ENCODE peak calls at places on chromosomes 6 and 20, in seven cellular contexts. X is esophagus squamous epithelium, V is Peyer's patch, G is uterus, A is testis, Z is tibial nerve, M is HCT116. R is an unnamed sample.

GRCh38 chr20:32642257-32643046 is 31.3 kb downstream of the C20orf203 start:
- DNase-seq in X (no peak), V (no peak), G (no peak), A (peak), Z (no peak), M (no peak), R (peak)

GRCh38 chr20:2421247-2421646 is 40.5 kb downstream of the TGM6 start:
- DNase-seq in X (no peak), V (no peak), G (no peak), A (no peak), Z (no peak), M (peak), R (no peak)

GRCh38 chr6:66558189-66558588 is 851.2 kb upstream of the EYS start:
- DNase-seq in X (no peak), V (no peak), G (no peak), A (peak), Z (no peak), M (no peak), R (no peak)

GRCh38 chr20:23631981-23632710 is 5.6 kb downstream of the CST3 start:
- DNase-seq in X (no peak), V (no peak), G (no peak), A (no peak), Z (no peak), M (no peak), R (no peak)

GRCh38 chr20:41524980-41525613 is 93.1 kb downstream of the CHD6 start:
- DNase-seq in X (no peak), V (no peak), G (peak), A (peak), Z (peak), M (no peak), R (no peak)

GRCh38 chr20:59087829-59088433 is 45.3 kb upstream of the PRELID3B start:
- DNase-seq in X (peak), V (peak), G (peak), A (peak), Z (peak), M (peak), R (peak)

GRCh38 chr6:156780117-156780641 is 3.0 kb downstream of the ARID1B start:
- DNase-seq in X (no peak), V (peak), G (peak), A (peak), Z (peak), M (peak), R (peak)

GRCh38 chr20:59778615-59779200 is 154.7 kb downstream of the SYCP2 start:
- DNase-seq in X (no peak), V (no peak), G (no peak), A (no peak), Z (no peak), M (no peak), R (no peak)

GRCh38 chr6:130513770-130514169 is 148.0 kb downstream of the TMEM200A start:
- DNase-seq in X (no peak), V (peak), G (no peak), A (peak), Z (peak), M (no peak), R (no peak)

GRCh38 chr6:126664271-126664670 is 324.4 kb downstream of the CENPW start:
- DNase-seq in X (no peak), V (no peak), G (no peak), A (no peak), Z (no peak), M (no peak), R (no peak)

GRCh38 chr6:38192486-38192885 is 373.0 kb downstream of the ZFAND3 start:
- DNase-seq in X (no peak), V (no peak), G (no peak), A (no peak), Z (no peak), M (no peak), R (no peak)

GRCh38 chr20:17612975-17613327 is 43.1 kb downstream of the DSTN start:
- DNase-seq in X (no peak), V (no peak), G (no peak), A (no peak), Z (no peak), M (no peak), R (no peak)

GRCh38 chr6:845581-845980 is 152.6 kb upstream of the EXOC2 start:
- DNase-seq in X (no peak), V (no peak), G (no peak), A (peak), Z (no peak), M (no peak), R (no peak)

GRCh38 chr6:130119211-130119610 is 100.8 kb downstream of the L3MBTL3 start:
- DNase-seq in X (no peak), V (no peak), G (no peak), A (no peak), Z (no peak), M (no peak), R (no peak)

GRCh38 chr6:32163559-32164258 is 686 bp upstream of the EGFL8 start:
- DNase-seq in X (no peak), V (no peak), G (no peak), A (no peak), Z (no peak), M (no peak), R (no peak)

DNA sequence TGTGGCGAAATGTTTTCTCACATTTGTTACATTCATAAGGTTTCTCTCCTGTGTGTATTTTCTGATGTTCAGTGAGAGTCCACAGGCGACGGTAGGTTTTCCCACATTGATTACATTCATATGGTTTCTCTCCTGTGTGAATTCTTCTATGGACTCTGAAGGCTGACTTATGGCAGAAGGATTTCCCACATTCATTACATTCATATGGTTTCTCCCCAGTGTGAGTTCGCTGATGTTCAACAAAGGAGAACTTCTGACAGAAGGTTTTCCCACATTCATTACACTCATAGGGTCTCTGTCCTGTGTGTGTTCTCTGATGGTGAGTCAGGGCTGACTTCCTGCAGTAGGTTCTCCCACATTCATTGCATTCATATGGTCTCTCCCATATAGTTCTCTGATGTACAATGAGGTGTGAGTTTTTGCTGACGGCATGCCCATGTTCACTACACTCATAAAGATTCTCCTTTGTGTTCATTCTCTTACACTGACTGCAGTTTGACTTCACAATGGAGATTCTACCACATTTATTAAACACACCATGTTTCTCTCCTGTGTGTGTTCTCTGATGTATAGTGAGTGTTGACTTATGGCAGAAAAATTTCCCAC is 11.9 kb downstream of the ZNF334 start:
- DNase-seq in X (no peak), V (no peak), G (no peak), A (no peak), Z (no peak), M (no peak), R (no peak)
- TF ChIP-seq POLR2A in X (no peak), V (no peak), G (no peak), A (no peak), Z (no peak), M (no peak), R (no peak)

GRCh38 chr6:170584181-170584953 is at the start of gene PDCD2:
- DNase-seq in X (peak), V (peak), G (peak), A (peak), Z (peak), M (peak), R (peak)
- TF ChIP-seq POLR2A in X (no peak), V (peak), G (no peak), A (no peak), Z (peak), M (peak), R (peak)

GRCh38 chr6:14704383-14705271 is 541.2 kb upstream of the JARID2 start:
- DNase-seq in X (no peak), V (no peak), G (no peak), A (no peak), Z (no peak), M (no peak), R (no peak)

GRCh38 chr6:14705841-14706377 is 540.0 kb upstream of the JARID2 start:
- DNase-seq in X (no peak), V (no peak), G (no peak), A (no peak), Z (no peak), M (no peak), R (no peak)

GRCh38 chr6:14709066-14709670 is 536.7 kb upstream of the JARID2 start:
- DNase-seq in X (no peak), V (no peak), G (no peak), A (no peak), Z (no peak), M (no peak), R (peak)

GRCh38 chr6:14707971-14708465 is 537.9 kb upstream of the JARID2 start:
- DNase-seq in X (no peak), V (no peak), G (no peak), A (no peak), Z (no peak), M (no peak), R (no peak)

GRCh38 chr6:14706378-14706929 is 539.4 kb upstream of the JARID2 start:
- DNase-seq in X (no peak), V (peak), G (peak), A (no peak), Z (no peak), M (peak), R (peak)
- TF ChIP-seq POLR2A in X (no peak), V (no peak), G (no peak), A (no peak), Z (no peak), M (no peak), R (no peak)

DNA sequence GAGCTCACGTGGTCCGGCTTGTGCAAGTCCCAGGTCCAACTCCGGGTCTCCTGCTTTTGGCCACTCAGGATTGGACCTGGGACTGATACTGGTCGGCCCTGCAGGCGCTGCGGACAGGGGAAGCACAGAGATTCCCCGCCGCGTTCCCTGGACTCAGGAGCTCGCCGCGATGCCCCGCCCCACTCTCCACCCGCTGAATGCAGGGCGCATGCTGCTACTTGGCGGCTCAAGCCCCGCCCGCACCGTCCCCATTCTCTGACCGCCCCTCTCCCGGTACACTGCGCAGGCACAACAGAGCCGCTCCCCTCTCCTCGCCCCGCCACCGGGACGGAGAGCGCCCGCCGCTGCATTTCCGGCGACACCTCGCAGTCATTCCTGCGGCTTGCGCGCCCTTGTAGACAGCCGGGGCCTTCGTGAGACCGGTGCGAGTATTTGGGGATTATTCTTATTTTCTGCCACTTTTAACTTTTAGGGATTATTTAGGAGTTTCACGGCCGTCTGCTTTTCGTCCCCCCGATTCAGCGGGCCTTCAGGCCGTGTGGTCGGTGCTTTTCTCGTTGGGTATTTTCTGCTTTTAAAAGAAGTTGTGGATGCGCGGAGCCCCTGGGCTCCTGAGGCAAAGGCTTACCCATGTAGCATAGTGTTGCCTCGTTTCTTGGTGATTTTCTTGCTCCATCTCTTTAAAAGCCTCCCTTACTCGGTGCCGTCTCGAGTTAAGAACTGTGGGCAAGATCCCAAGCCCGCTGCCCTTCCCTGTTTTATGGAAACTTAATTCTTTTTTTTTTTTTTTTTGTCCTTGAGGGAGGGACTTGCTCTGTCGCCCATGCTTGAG is at the start of gene TMEM14C:
- DNase-seq in X (peak), V (peak), G (peak), A (peak), Z (peak), M (peak), R (peak)
- TF ChIP-seq POLR2A in X (no peak), V (peak), G (peak), A (no peak), Z (peak), M (peak), R (peak)